ENCODE peak calls at places on chromosome 1, in seven cellular contexts. One of them, this sample, is unnamed.
A peak's percentile ranks its signal among the peaks of the same experiment; 100 is the strongest.

GRCh38 chr1:181166377-181167196 is 78.1 kb downstream of the IER5 start:
- DNase-seq in ovary: peak; percentile 74
- DNase-seq in cardiac muscle cell: peak; percentile 86
- DNase-seq in keratinocyte: no peak
- DNase-seq in pancreas: no peak
- DNase-seq in body of pancreas: peak; percentile 80
- DNase-seq in tibial nerve: peak; percentile 81
- DNase-seq in this sample: peak; percentile 80

GRCh38 chr1:46667782-46668760 is at the start of gene ATPAF1:
- DNase-seq in body of pancreas: peak; percentile 75
- DNase-seq in keratinocyte: peak; percentile 35
- DNase-seq in pancreas: peak; percentile 87
- DNase-seq in ovary: peak; percentile 65
- DNase-seq in tibial nerve: peak; percentile 37
- DNase-seq in cardiac muscle cell: peak; percentile 79
- DNase-seq in this sample: peak; percentile 57

GRCh38 chr1:115463347-115463746 is 125.3 kb upstream of the NGF start:
- DNase-seq in body of pancreas: peak; percentile 22
- DNase-seq in ovary: no peak
- DNase-seq in tibial nerve: no peak
- DNase-seq in keratinocyte: no peak
- DNase-seq in pancreas: no peak
- DNase-seq in cardiac muscle cell: peak; percentile 38
- DNase-seq in this sample: no peak

GRCh38 chr1:35882586-35882944 is 444 bp upstream of the AGO1 start:
- DNase-seq in ovary: no peak
- DNase-seq in pancreas: no peak
- DNase-seq in body of pancreas: no peak
- DNase-seq in cardiac muscle cell: no peak
- DNase-seq in keratinocyte: no peak
- DNase-seq in tibial nerve: no peak
- DNase-seq in this sample: no peak

GRCh38 chr1:205571747-205572146 is 60.1 kb downstream of the ELK4 start:
- DNase-seq in keratinocyte: no peak
- DNase-seq in cardiac muscle cell: no peak
- DNase-seq in body of pancreas: no peak
- DNase-seq in pancreas: no peak
- DNase-seq in tibial nerve: no peak
- DNase-seq in ovary: no peak
- DNase-seq in this sample: no peak

GRCh38 chr1:117654485-117655219 is 48.8 kb downstream of the TENT5C start:
- DNase-seq in cardiac muscle cell: no peak
- DNase-seq in pancreas: no peak
- DNase-seq in ovary: no peak
- DNase-seq in keratinocyte: no peak
- DNase-seq in tibial nerve: no peak
- DNase-seq in body of pancreas: no peak
- DNase-seq in this sample: no peak

GRCh38 chr1:44345187-44345775 is 9.8 kb downstream of the ERI3 start:
- DNase-seq in ovary: no peak
- DNase-seq in tibial nerve: no peak
- DNase-seq in cardiac muscle cell: no peak
- DNase-seq in pancreas: no peak
- DNase-seq in keratinocyte: no peak
- DNase-seq in body of pancreas: no peak
- DNase-seq in this sample: no peak

GRCh38 chr1:2592672-2593071 is 6.1 kb downstream of the PRXL2B start:
- DNase-seq in cardiac muscle cell: no peak
- DNase-seq in body of pancreas: peak; percentile 52
- DNase-seq in tibial nerve: no peak
- DNase-seq in ovary: no peak
- DNase-seq in keratinocyte: no peak
- DNase-seq in pancreas: peak; percentile 53
- DNase-seq in this sample: peak; percentile 51

GRCh38 chr1:227459326-227459841 is 104.0 kb upstream of the ZNF678 start:
- DNase-seq in pancreas: no peak
- DNase-seq in keratinocyte: no peak
- DNase-seq in body of pancreas: no peak
- DNase-seq in ovary: no peak
- DNase-seq in tibial nerve: no peak
- DNase-seq in cardiac muscle cell: no peak
- DNase-seq in this sample: no peak

GRCh38 chr1:60562715-60563114 is 489.1 kb upstream of the C1orf87 start:
- DNase-seq in body of pancreas: no peak
- DNase-seq in cardiac muscle cell: no peak
- DNase-seq in tibial nerve: no peak
- DNase-seq in keratinocyte: no peak
- DNase-seq in ovary: no peak
- DNase-seq in pancreas: no peak
- DNase-seq in this sample: no peak

GRCh38 chr1:171195781-171196180 is 10.7 kb downstream of the FMO2 start:
- DNase-seq in keratinocyte: no peak
- DNase-seq in tibial nerve: no peak
- DNase-seq in pancreas: no peak
- DNase-seq in ovary: no peak
- DNase-seq in body of pancreas: no peak
- DNase-seq in cardiac muscle cell: no peak
- DNase-seq in this sample: no peak

GRCh38 chr1:84303154-84303830 is 1.8 kb downstream of the SAMD13 start:
- DNase-seq in keratinocyte: no peak
- DNase-seq in ovary: no peak
- DNase-seq in body of pancreas: no peak
- DNase-seq in cardiac muscle cell: peak; percentile 8
- DNase-seq in tibial nerve: no peak
- DNase-seq in pancreas: no peak
- DNase-seq in this sample: no peak

GRCh38 chr1:234603221-234604204 is 6.5 kb downstream of the IRF2BP2 start:
- DNase-seq in tibial nerve: no peak
- DNase-seq in keratinocyte: no peak
- DNase-seq in body of pancreas: no peak
- DNase-seq in pancreas: no peak
- DNase-seq in cardiac muscle cell: no peak
- DNase-seq in ovary: no peak
- DNase-seq in this sample: no peak

GRCh38 chr1:235873045-235873444 is 6.3 kb upstream of the LYST start:
- DNase-seq in tibial nerve: no peak
- DNase-seq in ovary: no peak
- DNase-seq in pancreas: no peak
- DNase-seq in body of pancreas: no peak
- DNase-seq in cardiac muscle cell: no peak
- DNase-seq in keratinocyte: no peak
- DNase-seq in this sample: peak; percentile 29

GRCh38 chr1:211653907-211654553 is 21.4 kb downstream of the NEK2 start:
- DNase-seq in keratinocyte: no peak
- DNase-seq in ovary: no peak
- DNase-seq in pancreas: no peak
- DNase-seq in cardiac muscle cell: no peak
- DNase-seq in tibial nerve: no peak
- DNase-seq in body of pancreas: no peak
- DNase-seq in this sample: no peak

GRCh38 chr1:67831850-67832513 is 1.3 kb downstream of the GNG12 start:
- DNase-seq in cardiac muscle cell: peak; percentile 49
- DNase-seq in body of pancreas: peak; percentile 60
- DNase-seq in keratinocyte: no peak
- DNase-seq in pancreas: peak; percentile 54
- DNase-seq in tibial nerve: peak; percentile 57
- DNase-seq in ovary: peak; percentile 62
- DNase-seq in this sample: peak; percentile 12

GRCh38 chr1:157429841-157430240 is 122.5 kb downstream of the FCRL5 start:
- DNase-seq in tibial nerve: no peak
- DNase-seq in body of pancreas: no peak
- DNase-seq in ovary: no peak
- DNase-seq in pancreas: no peak
- DNase-seq in cardiac muscle cell: no peak
- DNase-seq in keratinocyte: no peak
- DNase-seq in this sample: no peak

DNA sequence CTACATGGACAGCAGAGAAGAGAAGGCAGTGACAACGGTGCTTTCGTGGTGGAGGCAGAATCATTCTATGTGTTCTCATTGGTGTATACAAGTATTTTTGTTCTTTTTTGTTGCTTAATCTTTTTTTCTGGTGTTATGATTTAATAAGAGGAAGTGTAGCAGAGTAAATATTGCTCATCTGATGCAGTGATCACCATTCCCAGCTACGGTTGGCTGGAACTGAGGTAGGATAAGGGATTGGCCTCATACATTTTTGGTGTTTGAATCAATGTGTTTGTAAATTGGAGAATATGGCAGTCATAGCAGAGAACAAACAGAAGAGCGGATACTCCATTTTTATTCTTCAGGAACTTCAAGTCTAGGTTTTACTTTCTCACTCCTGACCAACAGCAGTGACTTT is 76.6 kb downstream of the UBE2U start:
- DNase-seq in keratinocyte: no peak
- DNase-seq in body of pancreas: no peak
- DNase-seq in ovary: no peak
- DNase-seq in pancreas: no peak
- DNase-seq in cardiac muscle cell: no peak
- DNase-seq in tibial nerve: no peak
- DNase-seq in this sample: no peak
- H3K4me1 ChIP-seq in keratinocyte: no peaks in the 10 kb centered on the region
- H3K4me1 ChIP-seq in body of pancreas: no peaks in the 10 kb centered on the region
- H3K4me1 ChIP-seq in ovary: no peaks in the 10 kb centered on the region
- H3K4me1 ChIP-seq in pancreas: no peaks in the 10 kb centered on the region
- H3K4me1 ChIP-seq in cardiac muscle cell: no peaks in the 10 kb centered on the region
- H3K4me1 ChIP-seq in tibial nerve: no peaks in the 10 kb centered on the region
- H3K4me1 ChIP-seq in this sample: no peaks in the 10 kb centered on the region

DNA sequence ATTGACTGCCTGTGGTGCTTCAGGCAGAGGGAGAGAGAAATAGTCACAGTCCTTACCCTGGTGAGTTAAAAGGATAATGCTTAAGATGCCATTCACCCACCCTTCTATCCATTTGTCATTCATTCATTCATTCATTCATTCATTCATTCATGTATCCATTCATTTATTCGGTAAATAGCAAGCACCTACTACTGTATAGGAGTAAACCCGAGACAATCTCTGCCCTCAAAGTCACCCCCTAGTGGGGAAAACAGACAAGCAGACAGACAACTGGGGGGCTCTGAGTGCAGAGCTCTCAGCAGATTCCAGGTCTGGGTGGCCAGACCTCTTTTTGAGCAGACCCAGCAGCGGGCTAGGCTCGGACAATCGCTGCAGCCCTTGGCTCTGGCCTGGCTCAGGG is 14.1 kb upstream of the ACTL8 start:
- DNase-seq in body of pancreas: no peak
- DNase-seq in keratinocyte: no peak
- DNase-seq in tibial nerve: no peak
- DNase-seq in pancreas: no peak
- DNase-seq in cardiac muscle cell: no peak
- DNase-seq in ovary: no peak
- DNase-seq in this sample: no peak
- H3K27me3 ChIP-seq in body of pancreas: no peaks in the 10 kb centered on the region
- H3K27me3 ChIP-seq in keratinocyte: no peaks in the 10 kb centered on the region
- H3K27me3 ChIP-seq in tibial nerve: no peaks in the 10 kb centered on the region
- H3K27me3 ChIP-seq in pancreas: no peaks in the 10 kb centered on the region
- H3K27me3 ChIP-seq in cardiac muscle cell: no peaks in the 10 kb centered on the region
- H3K27me3 ChIP-seq in ovary: no peaks in the 10 kb centered on the region
- H3K27me3 ChIP-seq in this sample: no peaks in the 10 kb centered on the region

GRCh38 chr1:19133360-19133759 is 76.7 kb downstream of the UBR4 start:
- DNase-seq in tibial nerve: no peak
- DNase-seq in cardiac muscle cell: no peak
- DNase-seq in pancreas: no peak
- DNase-seq in keratinocyte: no peak
- DNase-seq in body of pancreas: no peak
- DNase-seq in ovary: no peak
- DNase-seq in this sample: no peak

GRCh38 chr1:19139711-19140110 is 70.4 kb downstream of the UBR4 start:
- DNase-seq in ovary: no peak
- DNase-seq in body of pancreas: no peak
- DNase-seq in pancreas: no peak
- DNase-seq in keratinocyte: no peak
- DNase-seq in tibial nerve: no peak
- DNase-seq in cardiac muscle cell: no peak
- DNase-seq in this sample: no peak

GRCh38 chr1:19140465-19140864 is 69.6 kb downstream of the UBR4 start:
- DNase-seq in keratinocyte: no peak
- DNase-seq in cardiac muscle cell: no peak
- DNase-seq in body of pancreas: no peak
- DNase-seq in tibial nerve: no peak
- DNase-seq in ovary: no peak
- DNase-seq in pancreas: no peak
- DNase-seq in this sample: no peak

GRCh38 chr1:19137158-19137557 is 72.9 kb downstream of the UBR4 start:
- DNase-seq in keratinocyte: no peak
- DNase-seq in ovary: no peak
- DNase-seq in pancreas: no peak
- DNase-seq in tibial nerve: no peak
- DNase-seq in cardiac muscle cell: no peak
- DNase-seq in body of pancreas: no peak
- DNase-seq in this sample: no peak

GRCh38 chr1:19138958-19139581 is 71.0 kb downstream of the UBR4 start:
- DNase-seq in ovary: no peak
- DNase-seq in pancreas: no peak
- DNase-seq in body of pancreas: no peak
- DNase-seq in cardiac muscle cell: no peak
- DNase-seq in keratinocyte: no peak
- DNase-seq in tibial nerve: no peak
- DNase-seq in this sample: no peak
- H3K36me3 ChIP-seq in ovary: no peaks in the 10 kb centered on the region
- H3K36me3 ChIP-seq in pancreas: peaks cover 27% of the 10 kb centered on the region
- H3K36me3 ChIP-seq in body of pancreas: peaks cover 44% of the 10 kb centered on the region
- H3K36me3 ChIP-seq in cardiac muscle cell: peaks cover 87% of the 10 kb centered on the region
- H3K36me3 ChIP-seq in keratinocyte: peaks cover 38% of the 10 kb centered on the region
- H3K36me3 ChIP-seq in tibial nerve: no peaks in the 10 kb centered on the region
- H3K36me3 ChIP-seq in this sample: peaks cover 92% of the 10 kb centered on the region

GRCh38 chr1:86712088-86712860 is 7.9 kb downstream of the SH3GLB1 start:
- DNase-seq in body of pancreas: no peak
- DNase-seq in tibial nerve: no peak
- DNase-seq in cardiac muscle cell: no peak
- DNase-seq in ovary: no peak
- DNase-seq in pancreas: no peak
- DNase-seq in keratinocyte: no peak
- DNase-seq in this sample: no peak

GRCh38 chr1:86714561-86715244 is 10.3 kb downstream of the SH3GLB1 start:
- DNase-seq in body of pancreas: no peak
- DNase-seq in cardiac muscle cell: no peak
- DNase-seq in tibial nerve: no peak
- DNase-seq in keratinocyte: peak; percentile 25
- DNase-seq in pancreas: no peak
- DNase-seq in ovary: no peak
- DNase-seq in this sample: peak; percentile 21

GRCh38 chr1:86708923-86709322 is 4.5 kb downstream of the SH3GLB1 start:
- DNase-seq in body of pancreas: no peak
- DNase-seq in cardiac muscle cell: no peak
- DNase-seq in keratinocyte: no peak
- DNase-seq in ovary: no peak
- DNase-seq in pancreas: no peak
- DNase-seq in tibial nerve: no peak
- DNase-seq in this sample: no peak

GRCh38 chr1:86714159-86714558 is 9.8 kb downstream of the SH3GLB1 start:
- DNase-seq in cardiac muscle cell: peak; percentile 41
- DNase-seq in keratinocyte: no peak
- DNase-seq in ovary: no peak
- DNase-seq in body of pancreas: no peak
- DNase-seq in pancreas: no peak
- DNase-seq in tibial nerve: no peak
- DNase-seq in this sample: no peak

DNA sequence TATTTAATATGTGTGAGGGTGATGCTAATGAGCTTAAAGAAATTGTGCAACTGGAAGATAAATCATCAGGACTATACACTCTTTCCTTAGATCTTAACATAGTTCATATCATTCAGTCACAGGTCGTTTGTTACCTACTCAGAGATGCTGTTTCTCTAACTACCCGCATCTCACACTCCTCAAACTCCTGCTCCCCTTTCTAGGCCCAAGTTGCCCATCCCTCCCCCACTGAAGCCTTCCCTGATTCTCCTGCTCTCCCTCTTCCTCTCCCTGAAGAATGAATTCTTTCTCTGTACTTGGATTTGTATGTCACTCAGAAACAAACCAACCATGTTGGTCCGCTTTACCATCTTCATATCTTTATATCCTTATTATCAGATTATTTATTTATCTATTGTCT is 9.1 kb downstream of the SH3GLB1 start:
- DNase-seq in cardiac muscle cell: no peak
- DNase-seq in pancreas: no peak
- DNase-seq in ovary: no peak
- DNase-seq in tibial nerve: no peak
- DNase-seq in keratinocyte: no peak
- DNase-seq in body of pancreas: no peak
- DNase-seq in this sample: no peak
- H3K4me1 ChIP-seq in cardiac muscle cell: peaks cover 63% of the 10 kb centered on the region
- H3K4me1 ChIP-seq in pancreas: peaks cover 28% of the 10 kb centered on the region
- H3K4me1 ChIP-seq in ovary: peaks cover 8% of the 10 kb centered on the region
- H3K4me1 ChIP-seq in tibial nerve: no peaks in the 10 kb centered on the region
- H3K4me1 ChIP-seq in keratinocyte: peaks cover 12% of the 10 kb centered on the region
- H3K4me1 ChIP-seq in body of pancreas: peaks cover 30% of the 10 kb centered on the region
- H3K4me1 ChIP-seq in this sample: peaks cover 30% of the 10 kb centered on the region